ENCODE peak calls at places on chromosomes 7 and 10, in four cellular contexts. One of them, this sample, is unnamed.
A peak's percentile ranks its signal among the peaks of the same experiment; 100 is the strongest.

GRCh38 chr7:50553973-50554372 is 11.2 kb downstream of the DDC start:
- DNase-seq in K562: no peak
- DNase-seq in HepG2: no peak
- DNase-seq in GM12878: no peak
- DNase-seq in this sample: no peak

GRCh38 chr7:151894131-151895007 is 17.5 kb upstream of the PRKAG2 start:
- DNase-seq in GM12878: no peak
- DNase-seq in K562: no peak
- DNase-seq in HepG2: no peak
- DNase-seq in this sample: no peak

GRCh38 chr10:117047947-117048346 is 43.0 kb upstream of the SHTN1 start:
- DNase-seq in GM12878: no peak
- DNase-seq in K562: no peak
- DNase-seq in HepG2: no peak
- DNase-seq in this sample: no peak

GRCh38 chr10:33706191-33706590 is 371.7 kb upstream of the NRP1 start:
- DNase-seq in K562: no peak
- DNase-seq in HepG2: no peak
- DNase-seq in GM12878: no peak
- DNase-seq in this sample: no peak

GRCh38 chr7:151411551-151411950 is 1.7 kb upstream of the WDR86 start:
- DNase-seq in HepG2: no peak
- DNase-seq in K562: no peak
- DNase-seq in GM12878: no peak
- DNase-seq in this sample: no peak

GRCh38 chr10:61763778-61764177 is 101.0 kb downstream of the CABCOCO1 start:
- DNase-seq in HepG2: no peak
- DNase-seq in K562: no peak
- DNase-seq in GM12878: no peak
- DNase-seq in this sample: no peak

GRCh38 chr7:1377111-1377909 is 82.0 kb downstream of the MICALL2 start:
- DNase-seq in GM12878: no peak
- DNase-seq in HepG2: no peak
- DNase-seq in K562: no peak
- DNase-seq in this sample: no peak

GRCh38 chr7:19713676-19714075 is 4.8 kb upstream of the POLR1F start:
- DNase-seq in K562: peak; percentile 21
- DNase-seq in GM12878: peak; percentile 8
- DNase-seq in HepG2: peak; percentile 23
- DNase-seq in this sample: peak; percentile 29

GRCh38 chr10:25061711-25062455 is 45.5 kb downstream of the THNSL1 start:
- DNase-seq in HepG2: no peak
- DNase-seq in GM12878: no peak
- DNase-seq in K562: peak; percentile 29
- DNase-seq in this sample: no peak

GRCh38 chr7:150950496-150951180 is 27.5 kb downstream of the KCNH2 start:
- DNase-seq in GM12878: no peak
- DNase-seq in K562: no peak
- DNase-seq in HepG2: no peak
- DNase-seq in this sample: no peak

GRCh38 chr10:123287594-123288247 is 133.5 kb downstream of the BUB3 start:
- DNase-seq in K562: no peak
- DNase-seq in HepG2: no peak
- DNase-seq in GM12878: no peak
- DNase-seq in this sample: no peak

GRCh38 chr10:91613411-91614253 is 19.2 kb downstream of the PPP1R3C start:
- DNase-seq in GM12878: no peak
- DNase-seq in K562: no peak
- DNase-seq in HepG2: no peak
- DNase-seq in this sample: no peak

GRCh38 chr7:41699532-41699931 is 3.4 kb downstream of the INHBA start:
- DNase-seq in K562: no peak
- DNase-seq in HepG2: no peak
- DNase-seq in GM12878: no peak
- DNase-seq in this sample: peak; percentile 33

GRCh38 chr10:100858742-100859141 is 54.0 kb upstream of the SLF2 start:
- DNase-seq in K562: no peak
- DNase-seq in HepG2: no peak
- DNase-seq in GM12878: no peak
- DNase-seq in this sample: no peak

GRCh38 chr10:6912929-6913328 is 332.9 kb upstream of the PRKCQ start:
- DNase-seq in GM12878: no peak
- DNase-seq in HepG2: no peak
- DNase-seq in K562: no peak
- DNase-seq in this sample: no peak

GRCh38 chr10:17123062-17123661 is 6.4 kb downstream of the CUBN start:
- DNase-seq in HepG2: no peak
- DNase-seq in GM12878: no peak
- DNase-seq in K562: no peak
- DNase-seq in this sample: no peak

GRCh38 chr10:95756796-95757657 is 1.1 kb downstream of the ENTPD1 start:
- DNase-seq in GM12878: peak; percentile 48
- DNase-seq in K562: no peak
- DNase-seq in HepG2: no peak
- DNase-seq in this sample: no peak

DNA sequence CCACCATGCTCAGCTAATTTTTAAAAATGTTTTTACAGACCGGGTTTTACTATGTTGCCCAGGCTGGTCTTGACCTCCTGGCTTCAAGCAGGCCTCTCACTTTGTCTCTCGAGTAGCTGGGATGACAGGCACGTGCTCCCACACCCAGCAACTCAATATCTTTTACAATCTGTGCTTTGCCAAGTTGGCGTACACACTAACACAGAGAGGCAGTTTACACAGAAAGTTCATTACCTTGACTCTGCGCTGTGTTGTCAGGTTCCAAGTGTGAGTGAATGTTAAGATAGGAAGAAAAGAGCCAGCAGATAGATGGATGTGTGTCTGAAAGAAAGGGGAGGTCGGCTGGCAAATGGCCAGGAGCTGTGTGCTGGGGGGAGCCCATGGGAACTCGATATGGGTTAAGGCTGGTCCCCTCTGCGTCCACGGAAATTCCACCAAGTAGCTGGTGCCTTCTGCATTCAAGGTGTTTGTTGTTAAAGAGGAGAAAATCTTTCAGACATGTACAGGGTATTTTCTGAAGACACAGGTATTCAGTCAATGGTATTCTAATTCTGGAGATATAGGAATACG is 299.8 kb downstream of the CAMK1D start:
- DNase-seq in GM12878: no peak
- DNase-seq in HepG2: no peak
- DNase-seq in K562: no peak
- DNase-seq in this sample: no peak
- TF ChIP-seq CBFB in GM12878: no peak
- TF ChIP-seq CBFB in HepG2: no peak
- TF ChIP-seq CBFB in K562: no peak
- TF ChIP-seq CBFB in this sample: no peak

GRCh38 chr10:35481421-35481820 is 123.7 kb upstream of the GJD4 start:
- DNase-seq in HepG2: no peak
- DNase-seq in GM12878: no peak
- DNase-seq in K562: no peak
- DNase-seq in this sample: no peak

GRCh38 chr10:35480150-35480549 is 125.0 kb upstream of the GJD4 start:
- DNase-seq in K562: no peak
- DNase-seq in HepG2: peak; percentile 12
- DNase-seq in GM12878: no peak
- DNase-seq in this sample: no peak
- TF ChIP-seq CTCF in K562: peak; percentile 18
- TF ChIP-seq CTCF in HepG2: peak; percentile 52
- TF ChIP-seq CTCF in GM12878: no peak
- TF ChIP-seq CTCF in this sample: no peak

GRCh38 chr10:131396108-131397010 is 84.8 kb upstream of the TCERG1L start:
- DNase-seq in K562: no peak
- DNase-seq in HepG2: no peak
- DNase-seq in GM12878: no peak
- DNase-seq in this sample: no peak
- TF ChIP-seq ATF2 in K562: no peak
- TF ChIP-seq ATF2 in HepG2: no peak
- TF ChIP-seq ATF2 in GM12878: no peak
- TF ChIP-seq ATF2 in this sample: no peak

DNA sequence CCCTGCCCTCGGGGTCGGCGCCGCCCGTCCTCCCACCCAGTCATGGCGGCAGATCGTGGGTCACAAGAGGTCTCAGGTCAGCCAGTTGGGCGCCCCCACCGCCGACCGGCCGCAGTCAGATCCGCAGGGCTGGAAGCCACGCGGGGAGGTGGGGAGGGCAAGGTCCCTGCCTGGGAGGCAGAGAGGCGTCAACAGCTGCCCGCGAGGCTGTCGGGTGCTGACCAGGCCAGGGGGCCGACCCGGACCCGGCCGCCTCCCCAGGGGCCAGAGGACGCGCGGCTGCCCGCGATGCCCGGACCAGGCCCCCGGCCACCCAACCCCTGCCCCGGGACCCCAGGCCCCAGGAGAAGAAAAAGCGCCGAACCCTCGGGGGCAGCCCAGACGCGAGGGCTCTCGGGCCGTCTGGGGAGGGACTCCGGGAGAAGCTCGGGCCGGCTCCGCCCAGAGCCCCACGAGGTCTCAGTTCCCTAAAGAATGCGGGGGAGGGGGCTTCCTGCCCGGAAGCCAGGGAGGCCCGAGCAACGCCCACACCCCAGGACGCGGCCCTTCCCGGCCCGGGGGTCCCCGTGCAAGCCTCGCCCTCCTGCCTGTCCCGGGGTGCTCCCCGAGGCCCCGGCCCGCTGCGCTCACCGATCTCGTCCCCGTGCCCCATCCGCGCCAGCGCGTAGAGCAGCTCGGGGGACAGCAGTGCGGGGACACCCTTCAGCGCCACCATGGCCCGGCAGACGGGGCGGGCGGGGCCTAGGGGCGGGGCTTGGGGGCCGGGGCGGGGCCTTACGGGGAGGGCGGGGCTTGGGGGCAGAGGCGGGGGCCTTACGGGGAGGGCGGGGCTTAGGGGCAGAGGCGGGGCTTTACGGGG is at the start of gene FUOM:
- DNase-seq in GM12878: no peak
- DNase-seq in K562: peak; percentile 88
- DNase-seq in HepG2: peak; percentile 79
- DNase-seq in this sample: peak; percentile 82
- TF ChIP-seq CBFB in GM12878: no peak
- TF ChIP-seq CBFB in K562: no peak
- TF ChIP-seq CBFB in HepG2: peak; percentile 11
- TF ChIP-seq CBFB in this sample: no peak

GRCh38 chr7:30893357-30893756 is 18.3 kb upstream of the AQP1 start:
- DNase-seq in HepG2: no peak
- DNase-seq in K562: no peak
- DNase-seq in GM12878: no peak
- DNase-seq in this sample: no peak

GRCh38 chr7:30894009-30894408 is 17.6 kb upstream of the AQP1 start:
- DNase-seq in HepG2: no peak
- DNase-seq in GM12878: no peak
- DNase-seq in K562: no peak
- DNase-seq in this sample: no peak

GRCh38 chr7:30896041-30896440 is 15.6 kb upstream of the AQP1 start:
- DNase-seq in GM12878: no peak
- DNase-seq in K562: peak; percentile 47
- DNase-seq in HepG2: no peak
- DNase-seq in this sample: no peak

GRCh38 chr7:30896783-30897617 is 14.7 kb upstream of the AQP1 start:
- DNase-seq in HepG2: no peak
- DNase-seq in K562: peak; percentile 91
- DNase-seq in GM12878: no peak
- DNase-seq in this sample: no peak

DNA sequence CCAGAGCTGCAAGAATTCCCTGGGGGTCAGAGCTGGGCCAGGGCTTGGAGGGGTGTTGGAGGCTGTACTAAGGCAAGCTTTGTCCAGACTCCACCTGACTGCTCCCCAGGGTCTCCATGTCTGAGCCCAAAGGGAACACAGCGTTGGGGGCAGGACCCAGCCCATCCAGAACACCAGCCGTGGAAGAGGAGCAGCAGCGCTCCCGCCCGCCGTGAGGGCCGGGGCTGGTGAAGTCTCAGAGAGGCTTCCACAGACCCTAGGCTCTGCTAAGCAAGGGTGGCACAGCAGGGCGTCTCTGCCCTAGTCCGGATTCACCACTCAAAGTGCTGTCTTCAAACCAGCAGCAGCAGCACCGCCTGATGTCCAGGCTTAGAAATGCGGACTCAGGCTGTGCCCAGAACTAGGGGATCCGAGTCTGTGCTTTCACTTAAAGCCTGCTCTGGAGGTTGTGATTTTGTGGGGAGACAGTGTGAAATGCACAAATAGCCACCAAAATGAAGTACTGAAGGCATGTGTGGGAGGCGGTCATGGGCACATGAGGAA is 16.7 kb upstream of the AQP1 start:
- DNase-seq in K562: no peak
- DNase-seq in HepG2: no peak
- DNase-seq in GM12878: no peak
- DNase-seq in this sample: peak; percentile 30
- TF ChIP-seq CTCF in K562: peak; percentile 41
- TF ChIP-seq CTCF in HepG2: no peak
- TF ChIP-seq CTCF in GM12878: no peak
- TF ChIP-seq CTCF in this sample: no peak

GRCh38 chr7:158028971-158029370 is 558.7 kb downstream of the PTPRN2 start:
- DNase-seq in K562: no peak
- DNase-seq in HepG2: no peak
- DNase-seq in GM12878: no peak
- DNase-seq in this sample: no peak
- TF ChIP-seq ATF2 in K562: no peak
- TF ChIP-seq ATF2 in HepG2: no peak
- TF ChIP-seq ATF2 in GM12878: no peak
- TF ChIP-seq ATF2 in this sample: no peak

GRCh38 chr10:78401882-78402367 is 368.3 kb downstream of the RPS24 start:
- DNase-seq in K562: no peak
- DNase-seq in GM12878: no peak
- DNase-seq in HepG2: no peak
- DNase-seq in this sample: peak; percentile 27
- TF ChIP-seq CBFB in K562: no peak
- TF ChIP-seq CBFB in GM12878: no peak
- TF ChIP-seq CBFB in HepG2: no peak
- TF ChIP-seq CBFB in this sample: no peak

GRCh38 chr10:58957517-58957916 is 218.9 kb upstream of the PHYHIPL start:
- DNase-seq in HepG2: no peak
- DNase-seq in K562: no peak
- DNase-seq in GM12878: no peak
- DNase-seq in this sample: no peak

GRCh38 chr10:58965855-58966254 is 210.6 kb upstream of the PHYHIPL start:
- DNase-seq in GM12878: no peak
- DNase-seq in K562: no peak
- DNase-seq in HepG2: peak; percentile 81
- DNase-seq in this sample: no peak

GRCh38 chr10:58963723-58964124 is 212.7 kb upstream of the PHYHIPL start:
- DNase-seq in GM12878: no peak
- DNase-seq in K562: no peak
- DNase-seq in HepG2: peak; percentile 90
- DNase-seq in this sample: peak; percentile 71

GRCh38 chr10:58967551-58968418 is 208.7 kb upstream of the PHYHIPL start:
- DNase-seq in HepG2: peak; percentile 93
- DNase-seq in K562: no peak
- DNase-seq in GM12878: no peak
- DNase-seq in this sample: peak; percentile 83

GRCh38 chr10:58963101-58963534 is 213.3 kb upstream of the PHYHIPL start:
- DNase-seq in HepG2: peak; percentile 70
- DNase-seq in GM12878: no peak
- DNase-seq in K562: peak; percentile 21
- DNase-seq in this sample: peak; percentile 67
- TF ChIP-seq CTCF in HepG2: peak; percentile 59
- TF ChIP-seq CTCF in GM12878: peak; percentile 34
- TF ChIP-seq CTCF in K562: peak; percentile 28
- TF ChIP-seq CTCF in this sample: peak; percentile 41

This sample was measured in WTC11.